ENCODE peak calls at places on chromosomes 3 and 15, in nine cellular contexts. M is glutamatergic neuron; W is A172; Q is T follicular helper cell; V is NCI-H187 treated with DMSO at 0.1 percent for 48 hours; A is LHCN-M2; O is hepatocyte; R is HuH-7; X is stimulated activated naive CD8-positive, alpha-beta T cell treated with anti-CD3 and anti-CD28 coated beads, Interleukin-15, Interleukin-2, amounts not matched to agents 100 U/mL and 50 U/mL, for 24 hours. G is an unnamed sample.

GRCh38 chr15:90895571-90896117 is 7.5 kb upstream of the MAN2A2 start:
- DNase-seq in W (no peak), A (peak), O (no peak), M (peak), V (no peak), Q (no peak), X (no peak), R (peak), G (no peak)

GRCh38 chr3:195348719-195349118 is 77.8 kb upstream of the XXYLT1 start:
- DNase-seq in W (no peak), R (no peak), Q (no peak), X (no peak), O (no peak), M (no peak), V (no peak), A (no peak), G (no peak)

GRCh38 chr3:188214442-188214841 is 60.5 kb downstream of the LPP start:
- DNase-seq in M (no peak), W (no peak), V (no peak), Q (no peak), O (no peak), A (no peak), R (no peak), X (no peak), G (no peak)

GRCh38 chr3:172210355-172210754 is 171.0 kb downstream of the FNDC3B start:
- DNase-seq in W (no peak), A (no peak), X (no peak), V (no peak), R (no peak), M (no peak), Q (no peak), O (no peak), G (no peak)

GRCh38 chr3:197317250-197317963 is 19.0 kb upstream of the DLG1 start:
- DNase-seq in W (peak), V (no peak), O (peak), X (no peak), M (no peak), Q (no peak), A (peak), R (no peak), G (peak)

GRCh38 chr15:101147181-101147580 is 104.7 kb downstream of the CHSY1 start:
- DNase-seq in O (no peak), A (no peak), W (no peak), M (no peak), V (no peak), X (no peak), R (no peak), Q (no peak), G (no peak)

GRCh38 chr3:135623558-135623957 is 342.0 kb upstream of the PPP2R3A start:
- DNase-seq in A (no peak), V (no peak), R (no peak), M (no peak), O (no peak), Q (no peak), X (no peak), W (no peak), G (no peak)

GRCh38 chr3:122679085-122679466 is 1.6 kb upstream of the PARP14 start:
- DNase-seq in M (peak), W (peak), X (peak), V (peak), O (peak), R (peak), A (peak), Q (peak), G (peak)

GRCh38 chr15:48858401-48858800 is 19.5 kb upstream of the EID1 start:
- DNase-seq in Q (no peak), W (peak), M (no peak), R (no peak), X (no peak), A (peak), O (no peak), V (no peak), G (no peak)

GRCh38 chr3:136750922-136751258 is 1.3 kb downstream of the STAG1 start:
- DNase-seq in O (no peak), R (no peak), M (no peak), W (peak), V (no peak), A (no peak), X (no peak), Q (no peak), G (no peak)

GRCh38 chr15:49415638-49416037 is 7.4 kb upstream of the FGF7 start:
- DNase-seq in X (no peak), W (peak), Q (no peak), R (no peak), V (no peak), O (no peak), M (no peak), A (peak), G (peak)

GRCh38 chr3:16336876-16337275 is 71.9 kb downstream of the OXNAD1 start:
- DNase-seq in X (no peak), V (no peak), M (no peak), A (no peak), W (no peak), R (no peak), O (no peak), Q (no peak), G (no peak)

GRCh38 chr3:142808103-142808917 is 80.6 kb downstream of the PCOLCE2 start:
- DNase-seq in W (peak), X (no peak), M (no peak), O (no peak), V (no peak), A (peak), R (no peak), Q (no peak), G (peak)

GRCh38 chr15:58931985-58932384 is 1.5 kb downstream of the SLTM start:
- DNase-seq in V (no peak), R (peak), M (no peak), X (no peak), O (peak), A (peak), W (peak), Q (no peak), G (no peak)

GRCh38 chr3:52892625-52893311 is 4.6 kb downstream of the STIMATE start:
- DNase-seq in W (no peak), Q (peak), A (peak), R (no peak), X (peak), M (no peak), O (no peak), V (no peak), G (no peak)

GRCh38 chr3:152334761-152335160 is 66.0 kb downstream of the MBNL1 start:
- DNase-seq in X (no peak), W (no peak), A (no peak), R (no peak), O (no peak), M (no peak), V (no peak), Q (no peak), G (no peak)

GRCh38 chr3:105836533-105836932 is 32.3 kb downstream of the CBLB start:
- DNase-seq in W (no peak), A (peak), O (no peak), R (no peak), X (peak), V (no peak), M (no peak), Q (no peak), G (no peak)

GRCh38 chr3:141093971-141094401 is 42.8 kb downstream of the SPSB4 start:
- DNase-seq in O (no peak), W (no peak), Q (no peak), R (no peak), A (peak), X (no peak), V (no peak), M (no peak), G (peak)

GRCh38 chr3:61814674-61815073 is 253.3 kb downstream of the PTPRG start:
- DNase-seq in O (no peak), R (no peak), V (no peak), A (no peak), W (no peak), Q (no peak), X (no peak), M (no peak), G (no peak)

GRCh38 chr3:66037330-66037985 is 1.3 kb downstream of the MAGI1 start:
- DNase-seq in X (no peak), W (peak), A (peak), O (peak), M (peak), R (peak), V (no peak), Q (no peak), G (peak)